ENCODE peak calls at places on chromosomes 1 and 21, in four cellular contexts. D is kidney, T is left lung, R is left ventricle myocardium inferior. B is an unnamed sample.
A peak's percentile ranks its signal among the peaks of the same experiment; 100 is the strongest.

GRCh38 chr1:176775996-176776395 is 313.0 kb downstream of the PAPPA2 start:
- DNase-seq in D (no peak), T (no peak), R (no peak), B (no peak)

GRCh38 chr1:235106457-235106856 is 22.2 kb downstream of the TOMM20 start:
- DNase-seq in D (no peak), T (no peak), R (no peak), B (no peak)

GRCh38 chr1:10726355-10726754 is 70.1 kb downstream of the CASZ1 start:
- DNase-seq in D (peak; percentile 89), T (no peak), R (peak; percentile 81), B (no peak)

GRCh38 chr1:47405697-47406096 is 10.4 kb upstream of the FOXE3 start:
- DNase-seq in D (no peak), T (no peak), R (no peak), B (no peak)

GRCh38 chr1:191959856-191960255 is 198.4 kb upstream of the RGS18 start:
- DNase-seq in D (no peak), T (no peak), R (no peak), B (no peak)

GRCh38 chr21:38853421-38853919 is 47.7 kb downstream of the ETS2 start:
- DNase-seq in D (peak; percentile 86), T (peak; percentile 89), R (no peak), B (no peak)

GRCh38 chr1:210754931-210755670 is 378.8 kb downstream of the KCNH1 start:
- DNase-seq in D (no peak), T (no peak), R (no peak), B (no peak)

GRCh38 chr1:209769171-209769904 is 13.5 kb downstream of the TRAF3IP3 start:
- DNase-seq in D (peak; percentile 86), T (peak; percentile 79), R (peak; percentile 74), B (peak; percentile 92)

GRCh38 chr1:40625476-40626382 is 39.8 kb downstream of the RIMS3 start:
- DNase-seq in D (no peak), T (no peak), R (no peak), B (no peak)

GRCh38 chr1:221672160-221672762 is 69.6 kb downstream of the DUSP10 start:
- DNase-seq in D (no peak), T (no peak), R (no peak), B (no peak)

GRCh38 chr1:115190766-115191165 is 101.5 kb upstream of the TSPAN2 start:
- DNase-seq in D (no peak), T (no peak), R (no peak), B (no peak)

GRCh38 chr1:198699167-198700015 is 60.6 kb downstream of the PTPRC start:
- DNase-seq in D (peak; percentile 78), T (peak; percentile 88), R (no peak), B (peak; percentile 82)

GRCh38 chr1:229183583-229183982 is 87.3 kb upstream of the RAB4A start:
- DNase-seq in D (no peak), T (no peak), R (no peak), B (no peak)

GRCh38 chr1:27496604-27497155 is 6.7 kb upstream of the WASF2 start:
- DNase-seq in D (peak; percentile 65), T (no peak), R (peak; percentile 50), B (no peak)

GRCh38 chr1:21818661-21819060 is 6.6 kb downstream of the LDLRAD2 start:
- DNase-seq in D (no peak), T (no peak), R (peak; percentile 45), B (peak; percentile 76)

GRCh38 chr1:6365047-6365446 is 28.5 kb downstream of the ACOT7 start:
- DNase-seq in D (no peak), T (no peak), R (no peak), B (no peak)

GRCh38 chr1:204426035-204426436 is 14.4 kb upstream of the PPP1R15B start:
- DNase-seq in D (no peak), T (peak; percentile 34), R (no peak), B (no peak)

GRCh38 chr1:42908046-42908445 is 50.6 kb downstream of the SLC2A1 start:
- DNase-seq in D (no peak), T (no peak), R (no peak), B (no peak)

GRCh38 chr1:183039985-183040447 is 16.8 kb downstream of the LAMC1 start:
- DNase-seq in D (no peak), T (no peak), R (no peak), B (no peak)

GRCh38 chr1:183038913-183039312 is 15.7 kb downstream of the LAMC1 start:
- DNase-seq in D (no peak), T (no peak), R (no peak), B (no peak)

GRCh38 chr1:183038333-183038876 is 15.2 kb downstream of the LAMC1 start:
- DNase-seq in D (no peak), T (no peak), R (no peak), B (no peak)

GRCh38 chr1:183039330-183039729 is 16.1 kb downstream of the LAMC1 start:
- DNase-seq in D (no peak), T (no peak), R (no peak), B (no peak)

GRCh38 chr1:183040600-183040999 is 17.4 kb downstream of the LAMC1 start:
- DNase-seq in D (no peak), T (no peak), R (no peak), B (no peak)
- H3K27ac ChIP-seq in D (no peak overlapping the region), T (peak overlapping the region; percentile 48), R (peak overlapping the region; percentile 70), B (no peak overlapping the region)

GRCh38 chr1:207858806-207859205 is 52.1 kb downstream of the CD34 start:
- DNase-seq in D (no peak), T (no peak), R (no peak), B (no peak)

GRCh38 chr1:207860531-207860930 is 50.4 kb downstream of the CD34 start:
- DNase-seq in D (no peak), T (no peak), R (no peak), B (no peak)

GRCh38 chr1:207857447-207857846 is 53.5 kb downstream of the CD34 start:
- DNase-seq in D (no peak), T (no peak), R (no peak), B (no peak)

GRCh38 chr1:207856276-207857023 is 54.5 kb downstream of the CD34 start:
- DNase-seq in D (no peak), T (no peak), R (no peak), B (no peak)

GRCh38 chr1:207858271-207858670 is 52.7 kb downstream of the CD34 start:
- DNase-seq in D (no peak), T (no peak), R (no peak), B (no peak)
- H3K27ac ChIP-seq in D (no peak overlapping the region), T (peak overlapping the region; percentile 31), R (peak overlapping the region; percentile 14), B (peak overlapping the region; percentile 53)

DNA sequence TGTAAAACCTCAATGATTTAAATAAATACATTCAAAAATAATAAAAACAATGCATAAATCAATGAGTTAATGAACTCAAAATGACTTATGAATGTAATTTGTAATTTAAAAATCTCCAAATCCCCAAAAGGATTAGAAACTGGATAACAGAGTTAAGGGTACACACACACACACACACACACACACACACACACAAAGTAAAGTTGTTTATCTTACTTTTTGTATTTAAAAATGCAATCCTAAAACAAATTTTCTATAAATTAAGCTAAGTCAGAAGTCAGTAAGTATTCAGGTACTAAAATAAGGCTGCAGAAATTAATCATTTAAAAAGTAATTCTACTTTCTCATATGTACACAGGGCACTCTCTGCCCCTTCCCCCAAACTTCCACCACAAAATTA is 1.8 kb downstream of the LRIF1 start:
- DNase-seq in D (no peak), T (no peak), R (no peak), B (no peak)
- H3K27ac ChIP-seq in D (no peak overlapping the region), T (no peak overlapping the region), R (no peak overlapping the region), B (no peak overlapping the region)

GRCh38 chr1:51661081-51661518 is 44.2 kb downstream of the OSBPL9 start:
- DNase-seq in D (no peak), T (no peak), R (no peak), B (no peak)
- H3K27ac ChIP-seq in D (no peak overlapping the region), T (no peak overlapping the region), R (peak overlapping the region; percentile 66), B (peak overlapping the region; percentile 4)

GRCh38 chr1:116477428-116477827 is 93.4 kb downstream of the CD58 start:
- DNase-seq in D (no peak), T (no peak), R (no peak), B (no peak)

GRCh38 chr1:116475850-116476218 is 95.0 kb downstream of the CD58 start:
- DNase-seq in D (no peak), T (no peak), R (no peak), B (no peak)

GRCh38 chr1:116472431-116472961 is 98.3 kb downstream of the CD58 start:
- DNase-seq in D (no peak), T (no peak), R (no peak), B (no peak)

GRCh38 chr1:116476321-116476720 is 94.5 kb downstream of the CD58 start:
- DNase-seq in D (no peak), T (no peak), R (no peak), B (no peak)

DNA sequence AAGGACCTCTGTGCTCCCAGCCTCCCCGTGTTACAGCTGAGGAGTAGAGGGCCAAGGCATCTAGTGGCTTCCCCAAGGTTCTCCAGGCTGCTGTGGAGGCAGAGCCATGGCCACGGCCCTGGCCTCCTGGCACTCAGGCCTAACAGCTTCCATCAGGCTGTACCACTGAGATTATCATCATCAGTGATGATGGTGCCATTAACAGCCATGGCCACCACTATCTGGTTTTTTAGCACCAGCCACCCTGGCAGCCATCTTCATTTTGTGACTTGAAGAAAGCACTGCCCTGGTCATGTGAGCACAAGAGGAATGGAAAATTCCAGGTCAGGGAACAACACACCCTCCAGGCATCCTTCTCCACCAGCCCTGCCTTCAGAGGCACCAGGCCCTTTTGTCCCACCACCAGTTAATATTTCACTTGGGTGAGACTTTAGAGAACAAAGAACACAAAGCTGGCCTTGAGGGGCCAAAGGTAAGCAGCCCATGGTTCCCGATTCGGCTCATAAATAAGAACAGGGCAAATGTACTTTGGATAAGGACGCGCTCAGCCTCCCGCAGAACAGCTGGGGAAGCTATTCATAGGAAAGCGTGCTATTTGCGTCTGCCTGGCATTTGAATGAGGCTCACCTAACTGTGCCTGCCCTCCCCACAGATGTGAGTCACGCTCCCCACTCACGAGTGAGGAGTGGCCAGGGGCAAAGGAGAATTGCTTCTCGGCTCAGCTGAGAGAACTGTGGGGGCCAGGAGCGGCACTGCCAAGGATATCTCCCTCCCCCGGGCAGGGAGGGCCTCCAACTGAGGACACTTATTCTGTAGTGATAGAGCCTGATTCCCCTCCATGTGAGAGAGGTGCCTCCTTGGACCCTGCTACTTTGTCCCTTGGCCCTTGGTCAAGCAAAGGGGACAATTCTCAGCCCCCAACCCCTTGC is 95.6 kb downstream of the CD58 start:
- DNase-seq in D (peak; percentile 91), T (no peak), R (peak; percentile 53), B (no peak)
- H3K27ac ChIP-seq in D (peak overlapping the region; percentile 98), T (no peak overlapping the region), R (peak overlapping the region; percentile 94), B (no peak overlapping the region)

GRCh38 chr1:39087109-39087834 is 61.1 kb downstream of the NDUFS5 start:
- DNase-seq in D (no peak), T (no peak), R (no peak), B (no peak)
- H3K27ac ChIP-seq in D (peak overlapping the region; percentile 63), T (no peak overlapping the region), R (peak overlapping the region; percentile 54), B (peak overlapping the region; percentile 9)

GRCh38 chr1:58687516-58687915 is 12.3 kb downstream of the MYSM1 start:
- DNase-seq in D (no peak), T (no peak), R (no peak), B (no peak)
- H3K27ac ChIP-seq in D (no peak overlapping the region), T (no peak overlapping the region), R (peak overlapping the region; percentile 47), B (no peak overlapping the region)

B was measured in spleen.